ENCODE peak calls at places on chromosomes 6 and 20, in nine cellular contexts. J is fibroblast of lung, F is adipocyte, L is IMR-90, E is PC-3, B is mesendoderm, P is H9, G is neuronal stem cell, V is GM23248. Y is an unnamed sample.
A peak's percentile ranks its signal among the peaks of the same experiment; 100 is the strongest.

GRCh38 chr6:100057941-100058340 is 63.9 kb upstream of the MCHR2 start:
- DNase-seq in F (peak; percentile 18), G (no peak), P (no peak), B (no peak), V (peak; percentile 37), J (no peak), E (peak; percentile 4), L (peak; percentile 12), Y (no peak)

GRCh38 chr20:2746636-2747265 is 53.7 kb downstream of the CPXM1 start:
- DNase-seq in B (no peak), V (no peak), F (no peak), J (no peak), P (no peak), E (no peak), L (no peak), G (no peak), Y (no peak)

GRCh38 chr6:38058022-38058421 is 238.5 kb downstream of the ZFAND3 start:
- DNase-seq in F (peak; percentile 63), L (peak; percentile 78), P (no peak), E (peak; percentile 58), B (no peak), V (peak; percentile 60), G (no peak), J (peak; percentile 31), Y (no peak)

GRCh38 chr6:158049055-158050028 is 67.7 kb downstream of the SYNJ2 start:
- DNase-seq in J (no peak), V (no peak), G (no peak), P (peak; percentile 43), B (no peak), F (no peak), L (no peak), E (no peak), Y (peak; percentile 58)

GRCh38 chr6:3001773-3002293 is 2.1 kb downstream of the NQO2 start:
- DNase-seq in E (peak; percentile 89), P (no peak), B (peak; percentile 95), G (no peak), J (peak; percentile 75), F (peak; percentile 83), L (peak; percentile 77), V (peak; percentile 93), Y (no peak)

GRCh38 chr6:71602385-71602949 is 283.9 kb upstream of the RIMS1 start:
- DNase-seq in P (no peak), B (no peak), J (no peak), F (peak; percentile 19), E (peak; percentile 59), V (peak; percentile 84), G (no peak), L (peak; percentile 62), Y (no peak)

GRCh38 chr6:12637960-12638641 is 78.5 kb upstream of the PHACTR1 start:
- DNase-seq in V (peak; percentile 88), P (peak; percentile 80), J (peak; percentile 18), E (peak; percentile 80), L (peak; percentile 31), F (peak; percentile 65), B (peak; percentile 95), G (peak; percentile 56), Y (no peak)

GRCh38 chr6:68779366-68779765 is 144.3 kb downstream of the ADGRB3 start:
- DNase-seq in G (no peak), L (no peak), B (no peak), V (no peak), F (no peak), P (no peak), E (no peak), J (no peak), Y (no peak)

GRCh38 chr20:63473555-63474449 is 1.3 kb upstream of the KCNQ2 start:
- DNase-seq in P (no peak), L (no peak), J (no peak), V (no peak), F (no peak), G (no peak), E (no peak), B (no peak), Y (no peak)

GRCh38 chr6:159256128-159256527 is 86.9 kb downstream of the FNDC1 start:
- DNase-seq in J (no peak), P (no peak), L (no peak), G (no peak), E (no peak), V (no peak), B (no peak), F (no peak), Y (no peak)

GRCh38 chr6:31476515-31477139 is 21.3 kb upstream of the MICB start:
- DNase-seq in L (no peak), G (no peak), F (no peak), J (no peak), B (peak; percentile 42), P (peak; percentile 40), V (no peak), E (no peak), Y (no peak)

GRCh38 chr6:157068691-157069228 is 254.6 kb downstream of the TMEM242 start:
- DNase-seq in J (no peak), L (peak; percentile 49), G (no peak), F (peak; percentile 19), V (no peak), B (no peak), P (no peak), E (peak; percentile 52), Y (no peak)

GRCh38 chr6:122405417-122405816 is 6.0 kb downstream of the HSF2 start:
- DNase-seq in P (no peak), E (peak; percentile 26), J (no peak), G (no peak), V (peak; percentile 50), L (peak; percentile 21), B (peak; percentile 26), F (no peak), Y (no peak)

GRCh38 chr6:37058084-37058586 is 52.7 kb downstream of the FGD2 start:
- DNase-seq in L (peak; percentile 76), V (peak; percentile 87), J (peak; percentile 47), P (no peak), G (no peak), F (peak; percentile 53), E (peak; percentile 72), B (no peak), Y (no peak)

GRCh38 chr6:4280031-4280430 is 144.7 kb upstream of the ECI2 start:
- DNase-seq in L (no peak), B (no peak), E (no peak), G (no peak), P (no peak), J (no peak), F (no peak), V (peak; percentile 10), Y (no peak)

GRCh38 chr6:154754152-154754551 is 20.9 kb downstream of the SCAF8 start:
- DNase-seq in J (peak; percentile 65), L (peak; percentile 73), V (peak; percentile 52), P (no peak), G (no peak), E (no peak), B (no peak), F (no peak), Y (no peak)

GRCh38 chr6:140670013-140670412 is 1295.6 kb upstream of the CITED2 start:
- DNase-seq in F (peak; percentile 46), G (no peak), P (no peak), L (peak; percentile 58), J (peak; percentile 74), V (peak; percentile 49), E (peak; percentile 4), B (no peak), Y (no peak)

GRCh38 chr6:17994019-17994418 is 6.6 kb upstream of the KIF13A start:
- DNase-seq in J (peak; percentile 46), F (no peak), B (no peak), L (peak; percentile 30), G (no peak), E (no peak), P (no peak), V (no peak), Y (no peak)

GRCh38 chr20:35627121-35627520 is 11.5 kb downstream of the SPAG4 start:
- DNase-seq in G (no peak), B (no peak), V (no peak), F (no peak), E (no peak), J (no peak), P (no peak), L (no peak), Y (no peak)

GRCh38 chr20:35629432-35630145 is 14.0 kb downstream of the SPAG4 start:
- DNase-seq in L (no peak), J (no peak), E (no peak), F (peak; percentile 13), G (no peak), P (peak; percentile 18), V (no peak), B (no peak), Y (no peak)

GRCh38 chr20:35626386-35627001 is 10.9 kb downstream of the SPAG4 start:
- DNase-seq in B (no peak), E (no peak), G (no peak), P (peak; percentile 24), J (no peak), V (no peak), F (no peak), L (no peak), Y (no peak)

GRCh38 chr20:35632539-35633115 is 17.0 kb downstream of the SPAG4 start:
- DNase-seq in L (no peak), G (no peak), V (no peak), F (no peak), J (no peak), B (no peak), E (no peak), P (no peak), Y (no peak)

DNA sequence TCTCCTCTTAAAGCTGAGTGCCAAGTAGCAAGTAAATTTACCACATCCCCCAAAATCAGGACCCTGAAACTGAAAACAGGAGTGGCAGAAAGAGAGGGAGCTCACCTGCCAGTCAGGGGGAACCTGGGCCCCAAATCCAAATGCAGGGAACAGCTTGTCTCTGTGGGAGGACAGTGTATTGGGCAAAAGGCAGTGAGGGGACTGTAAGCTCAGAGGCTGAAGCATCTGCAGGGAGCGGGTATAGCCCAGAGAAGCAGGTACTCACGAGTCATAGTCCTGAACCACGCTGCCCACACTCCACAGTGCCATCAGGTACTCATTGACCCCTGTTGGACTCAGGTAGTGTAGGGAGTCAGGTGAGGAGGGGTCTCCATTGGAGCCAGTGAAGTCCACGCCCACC is 15.0 kb downstream of the SPAG4 start:
- DNase-seq in B (no peak), J (no peak), V (no peak), G (no peak), E (no peak), P (peak; percentile 14), L (no peak), F (no peak), Y (no peak)
- H3K9ac ChIP-seq in B (no peak overlapping the region), J (no peak overlapping the region), V (no peak overlapping the region), G (no peak overlapping the region), E (no peak overlapping the region), P (no peak overlapping the region), L (no peak overlapping the region), F (no peak overlapping the region), Y (no peak overlapping the region)

GRCh38 chr6:45420083-45420908 is 42.6 kb upstream of the SUPT3H start:
- DNase-seq in G (peak; percentile 33), V (peak; percentile 77), F (no peak), J (peak; percentile 72), E (peak; percentile 58), P (no peak), B (peak; percentile 16), L (peak; percentile 64), Y (peak; percentile 72)
- H3K9ac ChIP-seq in G (no peak overlapping the region), V (peak overlapping the region; percentile 90), F (peak overlapping the region; percentile 88), J (no peak overlapping the region), E (peak overlapping the region; percentile 91), P (no peak overlapping the region), B (peak overlapping the region; percentile 32), L (no peak overlapping the region), Y (no peak overlapping the region)

GRCh38 chr6:112016335-112016734 is 37.6 kb upstream of the CCN6 start:
- DNase-seq in G (no peak), J (no peak), B (no peak), L (peak; percentile 40), P (no peak), E (peak; percentile 65), V (peak; percentile 83), F (peak; percentile 44), Y (no peak)
- H3K9ac ChIP-seq in G (no peak overlapping the region), J (no peak overlapping the region), B (no peak overlapping the region), L (no peak overlapping the region), P (no peak overlapping the region), E (peak overlapping the region; percentile 77), V (peak overlapping the region; percentile 25), F (peak overlapping the region; percentile 45), Y (no peak overlapping the region)

GRCh38 chr20:56527521-56527920 is 3.0 kb downstream of the FAM209A start:
- DNase-seq in F (no peak), G (no peak), V (no peak), E (no peak), B (no peak), L (no peak), J (no peak), P (no peak), Y (no peak)
- H3K9ac ChIP-seq in F (no peak overlapping the region), G (no peak overlapping the region), V (no peak overlapping the region), E (no peak overlapping the region), B (no peak overlapping the region), L (no peak overlapping the region), J (no peak overlapping the region), P (no peak overlapping the region), Y (no peak overlapping the region)